ENCODE peak calls at places on chromosomes 3 and 15, in six cellular contexts. K, I, V, J, M and N are unnamed samples.

GRCh38 chr3:107216229-107216628 is 161.0 kb upstream of the CCDC54 start:
- DNase-seq in V (no peak), K (no peak), M (no peak), J (no peak), I (no peak), N (no peak)

GRCh38 chr3:16350041-16350952 is 85.3 kb downstream of the OXNAD1 start:
- DNase-seq in M (no peak), J (no peak), I (peak), K (no peak), V (peak), N (no peak)

GRCh38 chr3:31896026-31896425 is 85.0 kb downstream of the OSBPL10 start:
- DNase-seq in V (no peak), K (no peak), I (no peak), M (no peak), J (no peak), N (no peak)

GRCh38 chr15:27222479-27222878 is 251.5 kb downstream of the GABRG3 start:
- DNase-seq in M (no peak), I (no peak), V (peak), K (no peak), J (no peak), N (no peak)

GRCh38 chr3:195102609-195103467 is 168.1 kb downstream of the XXYLT1 start:
- DNase-seq in J (no peak), K (peak), M (no peak), V (peak), I (peak), N (no peak)

GRCh38 chr3:71308836-71309235 is 274.7 kb downstream of the FOXP1 start:
- DNase-seq in V (no peak), I (no peak), J (no peak), M (no peak), K (no peak), N (no peak)

GRCh38 chr3:54965746-54966145 is 37.9 kb upstream of the LRTM1 start:
- DNase-seq in V (peak), J (no peak), K (no peak), I (no peak), M (no peak), N (no peak)

GRCh38 chr3:31077021-31077601 is 182.7 kb upstream of the GADL1 start:
- DNase-seq in M (no peak), V (peak), I (peak), J (no peak), K (peak), N (no peak)

GRCh38 chr3:346186-346585 is 149.6 kb downstream of the CHL1 start:
- DNase-seq in V (peak), J (no peak), K (no peak), M (no peak), I (no peak), N (no peak)